ENCODE peak calls at places on chromosomes 13 and 19, in four cellular contexts. Z is EH, W is neural progenitor cell, E is Right ventricle myocardium superior. N is an unnamed sample.

GRCh38 chr13:44128522-44128921 is 245.1 kb upstream of the SERP2 start:
- DNase-seq in Z (peak; percentile 70), W (no peak), E (peak; percentile 51), N (peak; percentile 68)

GRCh38 chr13:51246411-51247298 is 24.5 kb downstream of the FAM124A start:
- DNase-seq in Z (no peak), W (peak; percentile 37), E (peak; percentile 78), N (peak; percentile 85)

GRCh38 chr13:25687622-25688225 is 315.9 kb downstream of the ATP8A2 start:
- DNase-seq in Z (no peak), W (no peak), E (no peak), N (no peak)

GRCh38 chr13:35086667-35087066 is 144.6 kb downstream of the NBEA start:
- DNase-seq in Z (no peak), W (no peak), E (no peak), N (no peak)

GRCh38 chr13:84571264-84571663 is 689.0 kb upstream of the SLITRK1 start:
- DNase-seq in Z (no peak), W (no peak), E (no peak), N (no peak)

GRCh38 chr19:18460313-18460712 is 22.4 kb upstream of the ISYNA1 start:
- DNase-seq in Z (peak; percentile 78), W (no peak), E (peak; percentile 81), N (peak; percentile 94)

GRCh38 chr13:35530147-35530546 is 53.7 kb upstream of the MAB21L1 start:
- DNase-seq in Z (no peak), W (no peak), E (no peak), N (no peak)

GRCh38 chr13:111187879-111188643 is 73.0 kb downstream of the ARHGEF7 start:
- DNase-seq in Z (no peak), W (no peak), E (no peak), N (no peak)

GRCh38 chr13:61727714-61728275 is 312.1 kb upstream of the PCDH20 start:
- DNase-seq in Z (no peak), W (no peak), E (no peak), N (no peak)

GRCh38 chr19:54478677-54479266 is 5.7 kb upstream of the CDC42EP5 start:
- DNase-seq in Z (peak; percentile 52), W (peak; percentile 93), E (no peak), N (no peak)